ENCODE peak calls at places on chromosomes 13 and 19, in seven cellular contexts. P is HTR-8/SVneo; L is T-helper 2 cell; K is stimulated activated CD4-positive, alpha-beta T cell treated with anti-CD3 and anti-CD28 coated beads, Interleukin-2, amount 100 ng/mL, for 4 hours; E is left lung; W is stromal cell of bone marrow; T is AG10803. J is an unnamed sample.

GRCh38 chr19:54262470-54262869 is 5.4 kb upstream of the LILRB5 start:
- DNase-seq in P (no peak), L (no peak), K (no peak), E (no peak), W (no peak), T (no peak), J (no peak)

GRCh38 chr13:47288546-47288945 is 391.7 kb upstream of the HTR2A start:
- DNase-seq in P (no peak), L (no peak), K (no peak), E (no peak), W (no peak), T (peak), J (no peak)

GRCh38 chr13:76980075-76980718 is 11.7 kb upstream of the CLN5 start:
- DNase-seq in P (peak), L (peak), K (peak), E (peak), W (peak), T (peak), J (peak)

GRCh38 chr19:55694656-55695491 is 19.8 kb downstream of the EPN1 start:
- DNase-seq in P (no peak), L (no peak), K (no peak), E (no peak), W (no peak), T (no peak), J (no peak)

GRCh38 chr19:36707134-36707533 is 19.7 kb downstream of the ZNF567 start:
- DNase-seq in P (no peak), L (no peak), K (no peak), E (no peak), W (no peak), T (no peak), J (no peak)

GRCh38 chr19:15556634-15557181 is 48.4 kb downstream of the CYP4F22 start:
- DNase-seq in P (no peak), L (no peak), K (no peak), E (no peak), W (no peak), T (no peak), J (no peak)

GRCh38 chr13:50762969-50763568 is 80.4 kb downstream of the DLEU7 start:
- DNase-seq in P (no peak), L (no peak), K (no peak), E (no peak), W (no peak), T (no peak), J (no peak)

GRCh38 chr19:58001895-58002369 is 688 bp downstream of the ZNF606 start:
- DNase-seq in P (no peak), L (peak), K (no peak), E (no peak), W (peak), T (peak), J (no peak)

GRCh38 chr13:80037505-80037888 is 303.4 kb downstream of the SPRY2 start:
- DNase-seq in P (peak), L (no peak), K (no peak), E (no peak), W (peak), T (peak), J (no peak)

GRCh38 chr19:12647490-12648071 is 19.0 kb downstream of the MAN2B1 start:
- DNase-seq in P (no peak), L (no peak), K (no peak), E (peak), W (no peak), T (peak), J (peak)

GRCh38 chr19:41910240-41910991 is 17.8 kb downstream of the ERFL start:
- DNase-seq in P (no peak), L (no peak), K (no peak), E (no peak), W (no peak), T (no peak), J (no peak)

GRCh38 chr19:58182577-58182988 is 278 bp upstream of the ZNF274 start:
- DNase-seq in P (peak), L (peak), K (peak), E (no peak), W (no peak), T (no peak), J (peak)

GRCh38 chr19:48715681-48716171 is 3.8 kb downstream of the MAMSTR start:
- DNase-seq in P (no peak), L (no peak), K (no peak), E (no peak), W (no peak), T (peak), J (no peak)

J was measured in D341Med.